ENCODE peak calls at places on chromosomes 2 and 18, in four cellular contexts. G, V, X and F are unnamed samples.

GRCh38 chr18:3816601-3817363 is 366.8 kb downstream of the TGIF1 start:
- DNase-seq in V (peak), G (no peak), X (no peak), F (no peak)

GRCh38 chr2:26993768-26994167 is 23.3 kb downstream of the MAPRE3 start:
- DNase-seq in G (no peak), V (no peak), X (no peak), F (no peak)

GRCh38 chr2:192314800-192315481 is 120.2 kb upstream of the TMEFF2 start:
- DNase-seq in X (no peak), V (no peak), G (no peak), F (no peak)

GRCh38 chr2:188975497-188976102 is 1.4 kb downstream of the COL3A1 start:
- DNase-seq in X (no peak), V (no peak), G (no peak), F (no peak)

GRCh38 chr2:16278421-16279200 is 338.3 kb downstream of the MYCN start:
- DNase-seq in X (no peak), V (no peak), G (no peak), F (no peak)

GRCh38 chr2:153004627-153005026 is 286.2 kb downstream of the ARL6IP6 start:
- DNase-seq in V (no peak), X (no peak), G (no peak), F (no peak)

GRCh38 chr18:76922107-76922506 is 99.8 kb downstream of the ZNF236 start:
- DNase-seq in V (peak), X (peak), G (peak), F (peak)

GRCh38 chr2:72579595-72580180 is 246.1 kb downstream of the EXOC6B start:
- DNase-seq in V (no peak), G (no peak), X (no peak), F (peak)

GRCh38 chr2:70202236-70202806 is 11.5 kb upstream of the C2orf42 start:
- DNase-seq in X (no peak), V (no peak), G (no peak), F (no peak)

GRCh38 chr2:236366049-236366387 is 101.8 kb upstream of the ASB18 start:
- DNase-seq in G (no peak), X (no peak), V (no peak), F (no peak)

GRCh38 chr2:179486969-179487752 is 222.5 kb upstream of the SESTD1 start:
- DNase-seq in G (no peak), V (no peak), X (no peak), F (no peak)

GRCh38 chr2:27212626-27213471 is 781 bp upstream of the SLC5A6 start:
- DNase-seq in G (no peak), X (no peak), V (no peak), F (no peak)

GRCh38 chr2:85607268-85608215 is 4.3 kb downstream of the C2orf68 start:
- DNase-seq in G (no peak), X (no peak), V (no peak), F (no peak)

GRCh38 chr2:20355131-20355530 is 4.5 kb upstream of the PUM2 start:
- DNase-seq in V (no peak), G (no peak), X (no peak), F (no peak)

GRCh38 chr2:32479224-32479623 is 122.4 kb downstream of the BIRC6 start:
- DNase-seq in G (no peak), X (no peak), V (no peak), F (no peak)

GRCh38 chr2:105307962-105308361 is 21.6 kb downstream of the TGFBRAP1 start:
- DNase-seq in V (no peak), X (no peak), G (no peak), F (no peak)

GRCh38 chr2:26562811-26563645 is 78.1 kb downstream of the CIB4 start:
- DNase-seq in X (no peak), G (no peak), V (no peak), F (no peak)

GRCh38 chr2:62216113-62216512 is 20.2 kb downstream of the B3GNT2 start:
- DNase-seq in V (no peak), G (no peak), X (no peak), F (no peak)

GRCh38 chr2:19419211-19419880 is 60.9 kb upstream of the OSR1 start:
- DNase-seq in X (no peak), G (no peak), V (no peak), F (no peak)

GRCh38 chr18:63897072-63897471 is 9.6 kb downstream of the SERPINB2 start:
- DNase-seq in V (no peak), G (no peak), X (no peak), F (no peak)

GRCh38 chr2:191369034-191369433 is 123.8 kb downstream of the MYO1B start:
- DNase-seq in V (no peak), G (no peak), X (no peak), F (no peak)

GRCh38 chr2:191637182-191638078 is 40.5 kb upstream of the NABP1 start:
- DNase-seq in X (peak), V (no peak), G (no peak), F (no peak)

GRCh38 chr18:58288922-58289797 is 245.1 kb downstream of the NEDD4L start:
- DNase-seq in V (no peak), G (no peak), X (no peak), F (peak)

GRCh38 chr2:120589782-120590608 is 145.7 kb upstream of the GLI2 start:
- DNase-seq in G (no peak), X (no peak), V (no peak), F (no peak)

GRCh38 chr2:73408198-73408597 is 22.6 kb downstream of the ALMS1 start:
- DNase-seq in G (no peak), X (no peak), V (no peak), F (no peak)

GRCh38 chr18:13405305-13406038 is 186.9 kb downstream of the LDLRAD4 start:
- DNase-seq in G (no peak), V (no peak), X (no peak), F (no peak)

GRCh38 chr2:45833301-45833967 is 182.0 kb downstream of the PRKCE start:
- DNase-seq in X (no peak), G (no peak), V (no peak), F (no peak)

GRCh38 chr2:112433932-112434730 is 686 bp upstream of the RGPD8 start:
- DNase-seq in G (no peak), V (no peak), X (no peak), F (no peak)

GRCh38 chr2:38697116-38697840 is 31.4 kb downstream of the GALM start:
- DNase-seq in X (no peak), G (no peak), V (no peak), F (no peak)

GRCh38 chr2:17788773-17789172 is 27.5 kb upstream of the MSGN1 start:
- DNase-seq in V (no peak), G (no peak), X (no peak), F (no peak)

GRCh38 chr2:106944220-106944619 is 58.3 kb upstream of the ST6GAL2 start:
- DNase-seq in V (no peak), G (no peak), X (no peak), F (no peak)

GRCh38 chr18:54453996-54454395 is 96.3 kb downstream of the C18orf54 start:
- DNase-seq in G (no peak), X (no peak), V (no peak), F (no peak)

GRCh38 chr2:241866896-241867631 is 2.5 kb upstream of the RTP5 start:
- DNase-seq in X (no peak), G (no peak), V (no peak), F (no peak)

GRCh38 chr18:10094154-10094553 is 180.3 kb downstream of the VAPA start:
- DNase-seq in G (no peak), V (no peak), X (no peak), F (no peak)

GRCh38 chr18:79361766-79362522 is 33.8 kb upstream of the NFATC1 start:
- DNase-seq in V (no peak), G (no peak), X (no peak), F (no peak)

GRCh38 chr2:164620873-164621760 is at the start of gene GRB14:
- DNase-seq in G (no peak), V (no peak), X (no peak), F (no peak)

GRCh38 chr18:54149078-54149697 is 75.3 kb downstream of the MBD2 start:
- DNase-seq in V (no peak), X (no peak), G (peak), F (no peak)

GRCh38 chr2:20490300-20491181 is 43.7 kb downstream of the RHOB start:
- DNase-seq in G (no peak), V (no peak), X (no peak), F (no peak)

GRCh38 chr2:234867882-234868285 is 83.9 kb upstream of the SH3BP4 start:
- DNase-seq in X (no peak), G (no peak), V (no peak), F (no peak)
- TF ChIP-seq SPI1 in X (no peak), G (no peak), V (no peak), F (no peak)

GRCh38 chr2:60000681-60001080 is 552.8 kb downstream of the BCL11A start:
- DNase-seq in V (no peak), X (no peak), G (no peak), F (no peak)
- TF ChIP-seq SPI1 in V (no peak), X (no peak), G (no peak), F (no peak)

GRCh38 chr2:102748107-102748506 is 13.7 kb upstream of the TMEM182 start:
- DNase-seq in X (no peak), V (no peak), G (no peak), F (no peak)
- TF ChIP-seq SPI1 in X (no peak), V (no peak), G (no peak), F (no peak)

GRCh38 chr2:232549655-232550350 is 554 bp downstream of the TIGD1 start:
- DNase-seq in X (no peak), V (no peak), G (no peak), F (no peak)
- TF ChIP-seq SPI1 in X (no peak), V (no peak), G (no peak), F (no peak)

GRCh38 chr18:51621103-51621969 is 423.9 kb upstream of the MEX3C start:
- DNase-seq in X (peak), V (peak), G (peak), F (peak)
- TF ChIP-seq SPI1 in X (no peak), V (no peak), G (no peak), F (no peak)

GRCh38 chr2:203786912-203787311 is 80.5 kb downstream of the CD28 start:
- DNase-seq in V (peak), G (no peak), X (no peak), F (no peak)
- TF ChIP-seq SPI1 in V (no peak), G (no peak), X (no peak), F (no peak)

GRCh38 chr18:11909081-11909410 is 929 bp upstream of the MPPE1 start:
- DNase-seq in G (no peak), V (no peak), X (no peak), F (no peak)
- TF ChIP-seq SPI1 in G (no peak), V (no peak), X (no peak), F (no peak)